ENCODE peak calls at places on chromosomes 7 and 10, in five cellular contexts. One of them, this sample, is unnamed.

GRCh38 chr10:91683976-91684375 is 51.1 kb upstream of the PPP1R3C start:
- DNase-seq in substantia nigra: no peak
- DNase-seq in stimulated activated CD4-positive, alpha-beta T cell treated with anti-CD3 and anti-CD28 coated beads, Interleukin-4, amount 100 ng/mL, for 48 hours: no peak
- DNase-seq in activated T-helper 1 cell treated with Interleukin-2 at 50 U/mL for 16 hours: no peak
- DNase-seq in GM23248: peak
- DNase-seq in this sample: no peak

GRCh38 chr7:151086802-151087246 is 549 bp downstream of the AGAP3 start:
- DNase-seq in stimulated activated CD4-positive, alpha-beta T cell treated with anti-CD3 and anti-CD28 coated beads, Interleukin-4, amount 100 ng/mL, for 48 hours: peak
- DNase-seq in GM23248: peak
- DNase-seq in activated T-helper 1 cell treated with Interleukin-2 at 50 U/mL for 16 hours: no peak
- DNase-seq in substantia nigra: no peak
- DNase-seq in this sample: no peak

GRCh38 chr7:144738708-144739314 is 97.0 kb downstream of the TPK1 start:
- DNase-seq in stimulated activated CD4-positive, alpha-beta T cell treated with anti-CD3 and anti-CD28 coated beads, Interleukin-4, amount 100 ng/mL, for 48 hours: peak
- DNase-seq in activated T-helper 1 cell treated with Interleukin-2 at 50 U/mL for 16 hours: no peak
- DNase-seq in GM23248: peak
- DNase-seq in substantia nigra: no peak
- DNase-seq in this sample: no peak

GRCh38 chr7:91876391-91877133 is 3.9 kb downstream of the MTERF1 start:
- DNase-seq in substantia nigra: no peak
- DNase-seq in activated T-helper 1 cell treated with Interleukin-2 at 50 U/mL for 16 hours: no peak
- DNase-seq in GM23248: peak
- DNase-seq in stimulated activated CD4-positive, alpha-beta T cell treated with anti-CD3 and anti-CD28 coated beads, Interleukin-4, amount 100 ng/mL, for 48 hours: no peak
- DNase-seq in this sample: no peak

GRCh38 chr7:130274983-130275649 is 8.5 kb downstream of the CPA2 start:
- DNase-seq in activated T-helper 1 cell treated with Interleukin-2 at 50 U/mL for 16 hours: no peak
- DNase-seq in stimulated activated CD4-positive, alpha-beta T cell treated with anti-CD3 and anti-CD28 coated beads, Interleukin-4, amount 100 ng/mL, for 48 hours: no peak
- DNase-seq in GM23248: no peak
- DNase-seq in substantia nigra: no peak
- DNase-seq in this sample: no peak

GRCh38 chr10:125232841-125233240 is 72.5 kb upstream of the CTBP2 start:
- DNase-seq in stimulated activated CD4-positive, alpha-beta T cell treated with anti-CD3 and anti-CD28 coated beads, Interleukin-4, amount 100 ng/mL, for 48 hours: no peak
- DNase-seq in substantia nigra: no peak
- DNase-seq in GM23248: peak
- DNase-seq in activated T-helper 1 cell treated with Interleukin-2 at 50 U/mL for 16 hours: no peak
- DNase-seq in this sample: no peak

GRCh38 chr10:3656214-3656613 is 128.8 kb downstream of the KLF6 start:
- DNase-seq in activated T-helper 1 cell treated with Interleukin-2 at 50 U/mL for 16 hours: no peak
- DNase-seq in substantia nigra: no peak
- DNase-seq in GM23248: no peak
- DNase-seq in stimulated activated CD4-positive, alpha-beta T cell treated with anti-CD3 and anti-CD28 coated beads, Interleukin-4, amount 100 ng/mL, for 48 hours: no peak
- DNase-seq in this sample: no peak

GRCh38 chr7:42064534-42064933 is 172.5 kb downstream of the GLI3 start:
- DNase-seq in activated T-helper 1 cell treated with Interleukin-2 at 50 U/mL for 16 hours: no peak
- DNase-seq in GM23248: no peak
- DNase-seq in substantia nigra: no peak
- DNase-seq in stimulated activated CD4-positive, alpha-beta T cell treated with anti-CD3 and anti-CD28 coated beads, Interleukin-4, amount 100 ng/mL, for 48 hours: no peak
- DNase-seq in this sample: no peak

GRCh38 chr7:25358831-25359350 is 130.6 kb upstream of the NPVF start:
- DNase-seq in activated T-helper 1 cell treated with Interleukin-2 at 50 U/mL for 16 hours: no peak
- DNase-seq in substantia nigra: no peak
- DNase-seq in GM23248: no peak
- DNase-seq in stimulated activated CD4-positive, alpha-beta T cell treated with anti-CD3 and anti-CD28 coated beads, Interleukin-4, amount 100 ng/mL, for 48 hours: no peak
- DNase-seq in this sample: no peak

GRCh38 chr10:3010819-3011422 is 56.4 kb upstream of the PFKP start:
- DNase-seq in GM23248: no peak
- DNase-seq in activated T-helper 1 cell treated with Interleukin-2 at 50 U/mL for 16 hours: no peak
- DNase-seq in substantia nigra: no peak
- DNase-seq in stimulated activated CD4-positive, alpha-beta T cell treated with anti-CD3 and anti-CD28 coated beads, Interleukin-4, amount 100 ng/mL, for 48 hours: no peak
- DNase-seq in this sample: no peak

GRCh38 chr10:51653025-51653424 is 46.4 kb downstream of the CSTF2T start:
- DNase-seq in substantia nigra: no peak
- DNase-seq in GM23248: peak
- DNase-seq in stimulated activated CD4-positive, alpha-beta T cell treated with anti-CD3 and anti-CD28 coated beads, Interleukin-4, amount 100 ng/mL, for 48 hours: no peak
- DNase-seq in activated T-helper 1 cell treated with Interleukin-2 at 50 U/mL for 16 hours: no peak
- DNase-seq in this sample: no peak

GRCh38 chr10:32317795-32318194 is 29.2 kb downstream of the EPC1 start:
- DNase-seq in activated T-helper 1 cell treated with Interleukin-2 at 50 U/mL for 16 hours: no peak
- DNase-seq in stimulated activated CD4-positive, alpha-beta T cell treated with anti-CD3 and anti-CD28 coated beads, Interleukin-4, amount 100 ng/mL, for 48 hours: no peak
- DNase-seq in substantia nigra: no peak
- DNase-seq in GM23248: no peak
- DNase-seq in this sample: no peak

GRCh38 chr10:15720635-15721310 is 1.1 kb upstream of the ITGA8 start:
- DNase-seq in stimulated activated CD4-positive, alpha-beta T cell treated with anti-CD3 and anti-CD28 coated beads, Interleukin-4, amount 100 ng/mL, for 48 hours: no peak
- DNase-seq in activated T-helper 1 cell treated with Interleukin-2 at 50 U/mL for 16 hours: no peak
- DNase-seq in substantia nigra: no peak
- DNase-seq in GM23248: no peak
- DNase-seq in this sample: no peak

GRCh38 chr7:149284343-149284742 is 22.3 kb downstream of the ZNF783 start:
- DNase-seq in activated T-helper 1 cell treated with Interleukin-2 at 50 U/mL for 16 hours: peak
- DNase-seq in GM23248: no peak
- DNase-seq in stimulated activated CD4-positive, alpha-beta T cell treated with anti-CD3 and anti-CD28 coated beads, Interleukin-4, amount 100 ng/mL, for 48 hours: no peak
- DNase-seq in substantia nigra: no peak
- DNase-seq in this sample: no peak

GRCh38 chr7:134056816-134057215 is 70.3 kb upstream of the LRGUK start:
- DNase-seq in activated T-helper 1 cell treated with Interleukin-2 at 50 U/mL for 16 hours: no peak
- DNase-seq in GM23248: no peak
- DNase-seq in substantia nigra: no peak
- DNase-seq in stimulated activated CD4-positive, alpha-beta T cell treated with anti-CD3 and anti-CD28 coated beads, Interleukin-4, amount 100 ng/mL, for 48 hours: no peak
- DNase-seq in this sample: no peak

GRCh38 chr10:133559216-133559615 is 6.2 kb downstream of the SYCE1 start:
- DNase-seq in stimulated activated CD4-positive, alpha-beta T cell treated with anti-CD3 and anti-CD28 coated beads, Interleukin-4, amount 100 ng/mL, for 48 hours: no peak
- DNase-seq in substantia nigra: no peak
- DNase-seq in GM23248: no peak
- DNase-seq in activated T-helper 1 cell treated with Interleukin-2 at 50 U/mL for 16 hours: no peak
- DNase-seq in this sample: no peak

GRCh38 chr7:77759294-77759889 is 38.8 kb downstream of the TMEM60 start:
- DNase-seq in GM23248: peak
- DNase-seq in stimulated activated CD4-positive, alpha-beta T cell treated with anti-CD3 and anti-CD28 coated beads, Interleukin-4, amount 100 ng/mL, for 48 hours: peak
- DNase-seq in substantia nigra: peak
- DNase-seq in activated T-helper 1 cell treated with Interleukin-2 at 50 U/mL for 16 hours: peak
- DNase-seq in this sample: no peak

GRCh38 chr7:77935652-77936348 is 137.2 kb downstream of the PHTF2 start:
- DNase-seq in GM23248: peak
- DNase-seq in activated T-helper 1 cell treated with Interleukin-2 at 50 U/mL for 16 hours: no peak
- DNase-seq in substantia nigra: no peak
- DNase-seq in stimulated activated CD4-positive, alpha-beta T cell treated with anti-CD3 and anti-CD28 coated beads, Interleukin-4, amount 100 ng/mL, for 48 hours: no peak
- DNase-seq in this sample: no peak

GRCh38 chr7:74449809-74450397 is 3.8 kb upstream of the GTF2IRD1 start:
- DNase-seq in substantia nigra: peak
- DNase-seq in GM23248: peak
- DNase-seq in activated T-helper 1 cell treated with Interleukin-2 at 50 U/mL for 16 hours: peak
- DNase-seq in stimulated activated CD4-positive, alpha-beta T cell treated with anti-CD3 and anti-CD28 coated beads, Interleukin-4, amount 100 ng/mL, for 48 hours: peak
- DNase-seq in this sample: no peak

GRCh38 chr10:15348579-15348978 is 22.5 kb downstream of the FAM171A1 start:
- DNase-seq in stimulated activated CD4-positive, alpha-beta T cell treated with anti-CD3 and anti-CD28 coated beads, Interleukin-4, amount 100 ng/mL, for 48 hours: no peak
- DNase-seq in activated T-helper 1 cell treated with Interleukin-2 at 50 U/mL for 16 hours: no peak
- DNase-seq in substantia nigra: peak
- DNase-seq in GM23248: peak
- DNase-seq in this sample: no peak